ENCODE peak calls at places on chromosome 11, in five cellular contexts. P is esophagus squamous epithelium, Q is GM12878, F is H1, I is right lobe of liver. T is an unnamed sample.

GRCh38 chr11:32312865-32313403 is 122.4 kb downstream of the WT1 start:
- DNase-seq in F (peak), Q (no peak), I (peak), P (no peak), T (no peak)

GRCh38 chr11:18492888-18493287 is 33.9 kb downstream of the TSG101 start:
- DNase-seq in P (no peak), I (no peak), Q (no peak), F (no peak), T (no peak)

GRCh38 chr11:36741515-36741914 is 143.5 kb upstream of the RAG2 start:
- DNase-seq in P (no peak), F (no peak), I (no peak), Q (no peak), T (no peak)

GRCh38 chr11:116215471-116216113 is 557.2 kb downstream of the BUD13 start:
- DNase-seq in Q (no peak), I (no peak), P (no peak), F (peak), T (no peak)

GRCh38 chr11:40280161-40281054 is 1179.0 kb downstream of the LRRC4C start:
- DNase-seq in P (no peak), Q (no peak), F (no peak), I (no peak), T (no peak)

GRCh38 chr11:43904737-43905515 is 24.3 kb downstream of the ALKBH3 start:
- DNase-seq in P (no peak), F (no peak), I (no peak), Q (no peak), T (no peak)

GRCh38 chr11:114019574-114019973 is 39.9 kb upstream of the ZBTB16 start:
- DNase-seq in F (no peak), P (no peak), Q (no peak), I (no peak), T (no peak)

GRCh38 chr11:134453441-134453840 is 41.4 kb upstream of the B3GAT1 start:
- DNase-seq in F (no peak), I (no peak), Q (no peak), P (no peak), T (no peak)

GRCh38 chr11:9512370-9513019 is 51.7 kb downstream of the ZNF143 start:
- DNase-seq in P (no peak), I (no peak), Q (no peak), F (no peak), T (no peak)

GRCh38 chr11:112634551-112634950 is 326.7 kb upstream of the NCAM1 start:
- DNase-seq in Q (no peak), F (no peak), P (no peak), I (no peak), T (peak)

GRCh38 chr11:33375688-33376311 is 118.6 kb downstream of the HIPK3 start:
- DNase-seq in I (no peak), Q (no peak), P (no peak), F (peak), T (no peak)

GRCh38 chr11:59206635-59207034 is 6.1 kb downstream of the MPEG1 start:
- DNase-seq in F (peak), P (no peak), I (no peak), Q (no peak), T (no peak)

DNA sequence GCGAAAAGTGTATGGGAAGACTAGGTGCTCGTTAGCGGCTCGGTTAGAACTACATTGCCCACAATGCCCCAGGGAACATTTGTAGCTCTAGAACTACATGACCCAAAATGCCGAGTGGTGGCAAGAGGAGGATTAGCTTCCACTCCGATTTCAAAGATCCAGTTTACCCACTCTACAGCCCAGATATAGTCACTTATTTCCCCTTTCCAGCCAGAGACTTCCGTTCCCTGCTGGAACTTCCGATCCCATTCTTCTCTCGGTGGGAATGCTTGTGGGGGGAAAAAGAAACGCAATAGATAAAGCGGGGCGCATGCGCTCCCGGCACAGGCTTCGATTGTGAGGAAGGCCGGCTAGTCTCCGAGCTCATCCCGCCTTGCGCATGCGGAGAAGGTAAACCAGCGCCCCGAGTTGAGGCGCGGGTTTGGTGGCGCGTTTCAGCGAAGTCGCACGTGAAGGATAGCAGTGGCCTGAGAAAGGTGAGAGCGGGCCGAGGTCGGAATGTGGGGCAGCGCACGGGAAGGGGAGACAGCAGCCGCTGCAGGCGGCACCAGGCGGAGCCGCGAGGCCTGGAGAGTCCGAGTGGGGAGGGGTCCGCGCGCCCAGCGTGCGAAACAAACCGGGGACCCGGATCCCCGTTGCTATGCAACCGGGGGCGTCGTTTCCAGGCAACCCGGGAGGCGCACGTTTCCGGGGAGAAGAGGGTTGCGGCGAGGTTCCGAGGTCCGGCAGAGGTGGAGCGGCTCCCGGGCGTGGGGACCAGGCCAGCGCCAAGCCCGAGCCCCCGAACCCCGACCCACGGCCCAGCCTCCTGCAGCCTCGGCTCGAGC is at the start of gene TMEM109:
- DNase-seq in I (peak), Q (peak), F (peak), P (no peak), T (peak)
- TF ChIP-seq CTCF in I (no peak), Q (no peak), F (no peak), P (peak), T (no peak)

DNA sequence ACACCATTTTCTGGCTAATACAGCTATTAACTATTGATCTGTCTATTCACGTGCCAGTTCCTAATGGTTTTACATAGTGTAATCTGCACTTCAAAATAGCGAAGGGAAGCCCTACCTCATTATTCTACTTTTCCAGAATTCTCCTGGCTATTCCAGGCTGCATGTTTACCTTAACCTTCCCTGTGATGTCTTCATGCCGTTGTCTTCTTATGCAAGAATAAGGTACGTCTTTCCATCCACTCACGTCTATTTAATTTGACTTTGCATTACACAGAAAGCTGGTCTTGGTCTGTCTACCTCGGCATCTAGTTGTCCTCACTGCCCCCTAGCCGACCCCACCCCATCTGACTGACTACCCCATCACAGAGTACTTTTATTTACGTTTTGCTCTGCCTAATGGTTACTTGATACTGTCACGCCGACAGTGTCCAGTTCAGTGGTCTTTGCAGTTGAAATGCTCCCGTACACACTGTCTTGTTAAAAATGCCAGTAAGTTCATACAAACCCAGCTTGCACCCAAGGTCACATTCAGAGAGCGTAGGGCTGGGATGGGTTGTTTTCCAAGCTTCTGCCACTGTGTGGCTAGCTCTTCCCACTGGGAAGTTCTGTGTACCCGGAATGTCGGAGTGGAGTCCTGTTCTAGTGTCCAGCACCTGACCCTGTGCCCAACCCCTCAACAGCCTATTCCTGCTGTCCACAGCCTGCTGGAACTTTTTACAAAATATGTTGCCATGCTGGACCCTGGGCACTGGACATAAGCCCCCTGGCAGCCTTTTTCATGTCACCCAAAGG is 15.0 kb downstream of the NEAT1 start:
- DNase-seq in P (no peak), I (peak), F (peak), Q (no peak), T (peak)
- TF ChIP-seq POLR2A in P (no peak), I (peak), F (no peak), Q (peak), T (peak)

GRCh38 chr11:12064954-12065280 is 45.5 kb upstream of the MICAL2 start:
- DNase-seq in P (no peak), I (no peak), Q (no peak), F (no peak), T (no peak)

GRCh38 chr11:12063251-12063650 is 47.1 kb upstream of the MICAL2 start:
- DNase-seq in P (no peak), I (no peak), Q (no peak), F (no peak), T (no peak)

GRCh38 chr11:12061851-12062560 is 48.4 kb upstream of the MICAL2 start:
- DNase-seq in F (peak), Q (no peak), P (no peak), I (no peak), T (no peak)

GRCh38 chr11:12066056-12066798 is 44.2 kb upstream of the MICAL2 start:
- DNase-seq in I (no peak), P (no peak), F (peak), Q (no peak), T (no peak)

GRCh38 chr11:12064136-12064953 is 46.0 kb upstream of the MICAL2 start:
- DNase-seq in I (no peak), P (no peak), Q (no peak), F (no peak), T (no peak)
- TF ChIP-seq CTCF in I (no peak), P (no peak), Q (no peak), F (no peak), T (no peak)

GRCh38 chr11:2299773-2300172 is 1.9 kb downstream of the C11orf21 start:
- DNase-seq in F (no peak), P (no peak), Q (no peak), I (no peak), T (peak)
- TF ChIP-seq POLR2A in F (no peak), P (no peak), Q (no peak), I (no peak), T (no peak)

GRCh38 chr11:27722945-27723344 is 22.7 kb upstream of the BDNF start:
- DNase-seq in P (no peak), Q (no peak), F (peak), I (no peak), T (no peak)
- TF ChIP-seq CTCF in P (no peak), Q (peak), F (peak), I (no peak), T (no peak)

DNA sequence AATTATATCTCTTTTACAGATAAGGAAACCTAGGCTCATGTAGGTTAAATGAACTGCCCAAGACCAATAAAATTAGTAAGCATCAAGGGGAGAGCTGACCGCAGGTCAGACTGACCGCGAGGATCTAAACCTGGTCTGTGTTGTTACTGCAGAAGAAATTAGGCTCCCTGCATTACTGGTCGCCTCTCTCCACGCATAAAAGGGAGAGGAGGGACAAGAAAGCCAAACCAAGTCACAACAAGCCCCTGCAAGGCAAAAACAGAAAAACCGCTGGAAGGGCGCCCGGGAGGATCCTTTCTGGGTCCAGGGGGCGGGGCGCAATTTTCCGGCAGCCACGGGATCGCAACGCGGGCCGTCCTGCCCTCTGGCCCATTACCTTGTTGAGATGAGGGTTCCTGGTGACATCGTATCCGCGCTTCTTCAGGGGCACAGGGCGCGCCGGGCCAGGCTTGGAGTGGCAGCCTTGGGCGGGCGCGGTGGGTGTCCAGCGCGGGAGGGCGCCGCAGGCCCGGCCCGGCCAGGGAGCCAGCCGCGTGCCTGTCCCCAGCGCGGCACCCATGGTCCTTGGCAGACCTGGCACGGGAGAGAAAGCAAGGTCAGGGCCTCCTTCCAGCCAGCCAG is 920 bp downstream of the ME3 start:
- DNase-seq in F (peak), Q (no peak), P (no peak), I (peak), T (peak)
- TF ChIP-seq POLR2A in F (no peak), Q (no peak), P (no peak), I (peak), T (no peak)

GRCh38 chr11:79506124-79506523 is 65.3 kb upstream of the TENM4 start:
- DNase-seq in P (no peak), F (no peak), I (no peak), Q (no peak), T (no peak)
- TF ChIP-seq CTCF in P (no peak), F (no peak), I (no peak), Q (no peak), T (no peak)

DNA sequence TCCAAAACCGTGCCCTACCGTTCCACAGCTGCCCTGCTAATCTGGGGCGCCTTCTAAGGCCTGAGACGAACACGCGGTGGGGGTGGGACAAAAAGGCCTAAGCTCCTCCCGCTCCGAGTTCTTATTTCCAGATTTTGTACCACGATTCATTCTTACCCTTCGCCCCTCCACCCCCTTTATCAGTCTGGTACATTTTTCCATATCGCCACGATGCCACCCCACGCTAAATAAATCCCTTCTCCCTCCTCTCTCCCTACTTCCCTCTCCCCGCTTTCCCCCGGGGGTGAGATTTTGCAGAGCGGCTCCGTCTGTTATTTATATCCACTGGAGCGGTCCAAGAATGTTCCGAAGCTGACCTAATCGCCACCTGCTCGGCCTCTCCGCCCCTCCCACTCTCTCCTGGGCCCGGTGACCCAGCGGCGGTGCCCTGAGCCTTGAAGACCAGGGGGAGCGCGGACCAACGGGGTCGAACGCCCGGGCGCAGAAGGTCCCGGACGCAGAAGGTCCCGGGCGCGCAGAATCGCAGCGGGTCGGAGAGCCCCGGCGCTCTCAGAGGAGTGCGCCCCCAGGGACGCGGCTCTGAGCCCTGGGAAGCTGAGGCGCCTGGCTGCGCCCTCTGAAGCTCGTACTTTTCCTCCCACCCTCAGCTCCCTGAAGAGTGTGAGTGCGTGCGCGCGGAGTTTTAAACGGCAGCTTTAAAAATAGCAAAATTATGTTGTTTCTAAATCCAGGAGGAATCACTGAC is 875 bp upstream of the PACSIN3 start:
- DNase-seq in F (peak), P (no peak), I (no peak), Q (no peak), T (no peak)
- TF ChIP-seq POLR2A in F (peak), P (no peak), I (peak), Q (no peak), T (peak)